ENCODE peak calls at places on chromosome 3, in six cellular contexts. One of them, this sample, is unnamed.
A peak's percentile ranks its signal among the peaks of the same experiment; 100 is the strongest.

GRCh38 chr3:125515421-125515820 is 4.6 kb downstream of the SNX4 start:
- DNase-seq in lung: no peak
- DNase-seq in neuronal stem cell: no peak
- DNase-seq in tibial artery: no peak
- DNase-seq in vagina: no peak
- DNase-seq in IMR-90: no peak
- DNase-seq in this sample: no peak

GRCh38 chr3:119579366-119580147 is at the start of gene ADPRH:
- DNase-seq in lung: peak; percentile 88
- DNase-seq in neuronal stem cell: peak; percentile 68
- DNase-seq in tibial artery: peak; percentile 86
- DNase-seq in vagina: no peak
- DNase-seq in IMR-90: peak; percentile 17
- DNase-seq in this sample: peak; percentile 90

GRCh38 chr3:177201707-177202397 is 4.6 kb upstream of the TBL1XR1 start:
- DNase-seq in lung: no peak
- DNase-seq in neuronal stem cell: no peak
- DNase-seq in tibial artery: no peak
- DNase-seq in vagina: no peak
- DNase-seq in IMR-90: peak; percentile 62
- DNase-seq in this sample: no peak

GRCh38 chr3:9314796-9315195 is 48.1 kb upstream of the THUMPD3 start:
- DNase-seq in lung: no peak
- DNase-seq in neuronal stem cell: no peak
- DNase-seq in tibial artery: no peak
- DNase-seq in vagina: no peak
- DNase-seq in IMR-90: no peak
- DNase-seq in this sample: no peak

GRCh38 chr3:42214565-42215283 is 51.3 kb downstream of the CCK start:
- DNase-seq in lung: no peak
- DNase-seq in neuronal stem cell: no peak
- DNase-seq in tibial artery: no peak
- DNase-seq in vagina: no peak
- DNase-seq in IMR-90: peak; percentile 68
- DNase-seq in this sample: no peak

GRCh38 chr3:110318108-110318507 is 753.5 kb upstream of the NECTIN3 start:
- DNase-seq in lung: no peak
- DNase-seq in neuronal stem cell: no peak
- DNase-seq in tibial artery: no peak
- DNase-seq in vagina: no peak
- DNase-seq in IMR-90: peak; percentile 43
- DNase-seq in this sample: no peak

GRCh38 chr3:46912986-46913385 is 35.5 kb downstream of the PTH1R start:
- DNase-seq in lung: no peak
- DNase-seq in neuronal stem cell: no peak
- DNase-seq in tibial artery: peak; percentile 10
- DNase-seq in vagina: no peak
- DNase-seq in IMR-90: no peak
- DNase-seq in this sample: no peak

GRCh38 chr3:72448858-72449257 is 399.4 kb downstream of the SHQ1 start:
- DNase-seq in lung: no peak
- DNase-seq in neuronal stem cell: no peak
- DNase-seq in tibial artery: no peak
- DNase-seq in vagina: no peak
- DNase-seq in IMR-90: no peak
- DNase-seq in this sample: no peak

GRCh38 chr3:146732325-146732724 is 127.2 kb upstream of the PLSCR5 start:
- DNase-seq in lung: no peak
- DNase-seq in neuronal stem cell: no peak
- DNase-seq in tibial artery: no peak
- DNase-seq in vagina: no peak
- DNase-seq in IMR-90: no peak
- DNase-seq in this sample: no peak

GRCh38 chr3:149401215-149401925 is 23.9 kb upstream of the TM4SF1 start:
- DNase-seq in lung: no peak
- DNase-seq in neuronal stem cell: no peak
- DNase-seq in tibial artery: no peak
- DNase-seq in vagina: no peak
- DNase-seq in IMR-90: peak; percentile 90
- DNase-seq in this sample: no peak

GRCh38 chr3:5056005-5056391 is 66.1 kb upstream of the ARL8B start:
- DNase-seq in lung: no peak
- DNase-seq in neuronal stem cell: no peak
- DNase-seq in tibial artery: no peak
- DNase-seq in vagina: no peak
- DNase-seq in IMR-90: no peak
- DNase-seq in this sample: no peak

GRCh38 chr3:68428495-68428894 is 503.9 kb downstream of the TAFA4 start:
- DNase-seq in lung: no peak
- DNase-seq in neuronal stem cell: no peak
- DNase-seq in tibial artery: no peak
- DNase-seq in vagina: no peak
- DNase-seq in IMR-90: no peak
- DNase-seq in this sample: no peak

GRCh38 chr3:64595253-64595694 is 92.5 kb downstream of the ADAMTS9 start:
- DNase-seq in lung: no peak
- DNase-seq in neuronal stem cell: no peak
- DNase-seq in tibial artery: peak; percentile 85
- DNase-seq in vagina: no peak
- DNase-seq in IMR-90: peak; percentile 70
- DNase-seq in this sample: no peak

GRCh38 chr3:106025151-106025722 is 156.4 kb upstream of the CBLB start:
- DNase-seq in lung: peak; percentile 33
- DNase-seq in neuronal stem cell: no peak
- DNase-seq in tibial artery: no peak
- DNase-seq in vagina: no peak
- DNase-seq in IMR-90: peak; percentile 23
- DNase-seq in this sample: peak; percentile 30

GRCh38 chr3:51333021-51333420 is 52.1 kb upstream of the MANF start:
- DNase-seq in lung: no peak
- DNase-seq in neuronal stem cell: no peak
- DNase-seq in tibial artery: no peak
- DNase-seq in vagina: peak; percentile 40
- DNase-seq in IMR-90: no peak
- DNase-seq in this sample: no peak

GRCh38 chr3:186057594-186057993 is 51.3 kb downstream of the ETV5 start:
- DNase-seq in lung: no peak
- DNase-seq in neuronal stem cell: no peak
- DNase-seq in tibial artery: no peak
- DNase-seq in vagina: no peak
- DNase-seq in IMR-90: peak; percentile 97
- DNase-seq in this sample: no peak

GRCh38 chr3:128463354-128463753 is 3.3 kb downstream of the DNAJB8 start:
- DNase-seq in lung: no peak
- DNase-seq in neuronal stem cell: no peak
- DNase-seq in tibial artery: no peak
- DNase-seq in vagina: no peak
- DNase-seq in IMR-90: no peak
- DNase-seq in this sample: no peak

GRCh38 chr3:184666422-184666821 is 45.4 kb downstream of the MAGEF1 start:
- DNase-seq in lung: no peak
- DNase-seq in neuronal stem cell: no peak
- DNase-seq in tibial artery: no peak
- DNase-seq in vagina: no peak
- DNase-seq in IMR-90: no peak
- DNase-seq in this sample: no peak

GRCh38 chr3:53764376-53764775 is 81.8 kb downstream of the CHDH start:
- DNase-seq in lung: peak; percentile 36
- DNase-seq in neuronal stem cell: no peak
- DNase-seq in tibial artery: no peak
- DNase-seq in vagina: no peak
- DNase-seq in IMR-90: no peak
- DNase-seq in this sample: no peak

DNA sequence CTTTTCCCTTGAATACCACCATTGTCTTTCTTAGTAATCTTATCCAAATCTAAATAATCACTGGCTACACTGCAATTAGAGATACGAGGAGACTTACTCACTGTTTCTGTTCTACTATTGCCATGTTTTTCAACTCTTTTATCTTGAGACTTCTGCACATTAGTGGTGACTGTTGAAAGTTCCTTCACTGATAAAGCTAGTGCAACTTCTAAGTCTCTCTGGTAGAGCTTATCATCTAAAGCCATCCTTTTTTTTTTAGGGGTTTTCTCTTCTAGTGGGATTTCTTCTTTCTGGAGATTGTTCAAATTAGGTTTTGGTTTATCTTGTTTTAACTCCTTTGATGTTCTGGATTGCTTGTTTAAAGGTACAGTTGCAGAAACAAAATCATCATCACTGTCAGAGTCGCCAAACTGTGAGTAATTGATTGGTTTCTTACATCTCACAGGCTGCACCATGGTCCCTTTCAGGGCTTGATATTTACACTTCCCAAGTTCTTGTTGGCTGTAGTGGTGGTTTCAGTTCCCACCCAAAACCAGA is 37.7 kb downstream of the NCK1 start:
- DNase-seq in lung: no peak
- DNase-seq in neuronal stem cell: no peak
- DNase-seq in tibial artery: no peak
- DNase-seq in vagina: no peak
- DNase-seq in IMR-90: peak; percentile 50
- DNase-seq in this sample: no peak
- H3K9me3 ChIP-seq in lung: no peaks in the 10 kb centered on the region
- H3K9me3 ChIP-seq in neuronal stem cell: peaks cover 21% of the 10 kb centered on the region
- H3K9me3 ChIP-seq in tibial artery: peaks cover 9% of the 10 kb centered on the region
- H3K9me3 ChIP-seq in vagina: peaks cover 12% of the 10 kb centered on the region
- H3K9me3 ChIP-seq in IMR-90: peaks cover 9% of the 10 kb centered on the region
- H3K9me3 ChIP-seq in this sample: peaks cover 10% of the 10 kb centered on the region

DNA sequence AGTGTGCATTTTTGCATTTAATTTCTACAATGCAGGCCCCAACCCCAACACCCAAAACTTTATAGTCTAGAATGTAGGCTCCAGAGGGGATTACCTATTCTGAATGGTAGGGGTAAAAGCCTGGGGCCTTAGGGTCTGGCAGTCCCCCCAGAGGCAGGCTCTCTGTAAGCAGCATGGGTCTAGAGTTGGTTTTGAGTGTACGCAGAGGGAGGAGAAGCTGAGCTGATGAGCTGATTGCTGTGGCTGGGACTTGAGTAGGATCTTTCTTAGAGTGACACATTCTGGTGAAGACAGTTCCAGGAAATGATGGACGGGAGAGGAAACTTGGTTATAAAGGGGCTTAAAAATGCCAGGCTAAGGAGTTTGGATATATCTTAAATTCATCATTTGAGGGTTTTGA is 2.1 kb downstream of the LPP start:
- DNase-seq in lung: no peak
- DNase-seq in neuronal stem cell: no peak
- DNase-seq in tibial artery: no peak
- DNase-seq in vagina: no peak
- DNase-seq in IMR-90: no peak
- DNase-seq in this sample: no peak
- H3K4me3 ChIP-seq in lung: no peak overlapping the region
- H3K4me3 ChIP-seq in neuronal stem cell: no peak overlapping the region
- H3K4me3 ChIP-seq in tibial artery: peak overlapping the region; percentile 68
- H3K4me3 ChIP-seq in vagina: no peak overlapping the region
- H3K4me3 ChIP-seq in IMR-90: no peak overlapping the region
- H3K4me3 ChIP-seq in this sample: no peak overlapping the region

GRCh38 chr3:141444586-141445285 is 42.1 kb upstream of the RASA2 start:
- DNase-seq in lung: no peak
- DNase-seq in neuronal stem cell: no peak
- DNase-seq in tibial artery: no peak
- DNase-seq in vagina: no peak
- DNase-seq in IMR-90: no peak
- DNase-seq in this sample: no peak
- H3K36me3 ChIP-seq in lung: peaks cover 31% of the 10 kb centered on the region
- H3K36me3 ChIP-seq in neuronal stem cell: peaks cover 7% of the 10 kb centered on the region
- H3K36me3 ChIP-seq in tibial artery: peaks cover 54% of the 10 kb centered on the region
- H3K36me3 ChIP-seq in vagina: peaks cover 25% of the 10 kb centered on the region
- H3K36me3 ChIP-seq in IMR-90: peaks cover 41% of the 10 kb centered on the region
- H3K36me3 ChIP-seq in this sample: no peaks in the 10 kb centered on the region

GRCh38 chr3:71219744-71220638 is 363.5 kb downstream of the FOXP1 start:
- DNase-seq in lung: no peak
- DNase-seq in neuronal stem cell: no peak
- DNase-seq in tibial artery: no peak
- DNase-seq in vagina: peak; percentile 56
- DNase-seq in IMR-90: no peak
- DNase-seq in this sample: no peak

GRCh38 chr3:71214797-71215196 is 368.7 kb downstream of the FOXP1 start:
- DNase-seq in lung: no peak
- DNase-seq in neuronal stem cell: no peak
- DNase-seq in tibial artery: no peak
- DNase-seq in vagina: no peak
- DNase-seq in IMR-90: no peak
- DNase-seq in this sample: no peak

GRCh38 chr3:71217640-71218222 is 365.8 kb downstream of the FOXP1 start:
- DNase-seq in lung: no peak
- DNase-seq in neuronal stem cell: no peak
- DNase-seq in tibial artery: no peak
- DNase-seq in vagina: no peak
- DNase-seq in IMR-90: no peak
- DNase-seq in this sample: no peak

GRCh38 chr3:71215351-71215750 is 368.2 kb downstream of the FOXP1 start:
- DNase-seq in lung: no peak
- DNase-seq in neuronal stem cell: no peak
- DNase-seq in tibial artery: no peak
- DNase-seq in vagina: no peak
- DNase-seq in IMR-90: no peak
- DNase-seq in this sample: no peak

GRCh38 chr3:71218508-71218907 is 365.0 kb downstream of the FOXP1 start:
- DNase-seq in lung: no peak
- DNase-seq in neuronal stem cell: no peak
- DNase-seq in tibial artery: no peak
- DNase-seq in vagina: no peak
- DNase-seq in IMR-90: no peak
- DNase-seq in this sample: no peak
- H3K9me3 ChIP-seq in lung: no peaks in the 10 kb centered on the region
- H3K9me3 ChIP-seq in neuronal stem cell: no peaks in the 10 kb centered on the region
- H3K9me3 ChIP-seq in tibial artery: no peaks in the 10 kb centered on the region
- H3K9me3 ChIP-seq in vagina: no peaks in the 10 kb centered on the region
- H3K9me3 ChIP-seq in IMR-90: no peaks in the 10 kb centered on the region
- H3K9me3 ChIP-seq in this sample: no peaks in the 10 kb centered on the region

DNA sequence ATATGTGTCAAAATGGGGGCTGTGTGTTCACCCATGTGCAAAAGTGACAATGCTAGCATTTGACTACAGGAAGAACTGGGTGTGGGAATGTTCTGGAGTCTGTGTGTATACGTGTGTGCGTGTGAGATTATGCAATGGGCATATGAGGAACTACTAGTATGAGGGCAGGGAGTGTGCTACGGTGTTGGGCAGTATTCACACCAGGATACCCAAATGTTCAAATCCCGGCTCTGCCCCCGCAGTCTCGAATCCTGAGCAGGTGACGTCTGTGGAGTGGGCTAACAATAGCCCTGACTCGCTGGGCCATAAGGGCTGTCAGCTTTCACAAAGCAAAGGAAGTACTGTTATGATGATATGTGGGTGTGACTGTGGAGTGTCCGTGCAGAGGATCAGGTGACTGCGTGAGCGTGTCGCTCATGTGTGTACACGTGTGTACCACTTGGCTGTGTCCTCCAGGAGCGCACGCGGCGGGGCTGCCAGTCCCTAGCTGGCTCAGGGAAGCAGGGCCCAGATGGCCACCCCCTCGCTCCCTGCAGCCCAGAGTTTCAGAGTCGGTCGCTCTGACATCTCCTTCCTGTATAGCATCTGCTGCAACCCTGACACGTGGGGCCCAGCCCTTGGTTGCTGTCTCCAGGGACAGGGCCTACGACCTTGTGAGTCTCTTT is 27.2 kb downstream of the IQSEC1 start:
- DNase-seq in lung: no peak
- DNase-seq in neuronal stem cell: no peak
- DNase-seq in tibial artery: no peak
- DNase-seq in vagina: no peak
- DNase-seq in IMR-90: no peak
- DNase-seq in this sample: no peak
- H3K4me3 ChIP-seq in lung: no peak overlapping the region
- H3K4me3 ChIP-seq in neuronal stem cell: no peak overlapping the region
- H3K4me3 ChIP-seq in tibial artery: no peak overlapping the region
- H3K4me3 ChIP-seq in vagina: no peak overlapping the region
- H3K4me3 ChIP-seq in IMR-90: no peak overlapping the region
- H3K4me3 ChIP-seq in this sample: no peak overlapping the region